ENCODE peak calls at places on chromosome 17, in six cellular contexts. C, J, X, Q, E and Y are unnamed samples.

GRCh38 chr17:50687200-50688066 is 20.3 kb downstream of the ANKRD40 start:
- DNase-seq in C (peak), J (peak), X (no peak), Q (no peak), E (no peak), Y (no peak)

GRCh38 chr17:57868775-57869598 is 19.1 kb upstream of the MRPS23 start:
- DNase-seq in C (no peak), J (no peak), X (no peak), Q (no peak), E (no peak), Y (no peak)

GRCh38 chr17:6072157-6072556 is 2.0 kb downstream of the WSCD1 start:
- DNase-seq in C (no peak), J (no peak), X (no peak), Q (no peak), E (no peak), Y (no peak)

GRCh38 chr17:40031706-40032105 is 16.5 kb downstream of the CSF3 start:
- DNase-seq in C (no peak), J (no peak), X (no peak), Q (no peak), E (no peak), Y (no peak)

GRCh38 chr17:40542562-40543411 is 22.5 kb downstream of the CCR7 start:
- DNase-seq in C (peak), J (peak), X (no peak), Q (no peak), E (no peak), Y (peak)

GRCh38 chr17:40452074-40452787 is 9.0 kb downstream of the IGFBP4 start:
- DNase-seq in C (no peak), J (no peak), X (no peak), Q (no peak), E (no peak), Y (peak)

GRCh38 chr17:35183332-35183731 is 10.9 kb downstream of the SLC35G3 start:
- DNase-seq in C (no peak), J (no peak), X (no peak), Q (no peak), E (no peak), Y (no peak)

GRCh38 chr17:52287611-52288010 is 129.1 kb upstream of the CA10 start:
- DNase-seq in C (no peak), J (no peak), X (no peak), Q (no peak), E (no peak), Y (no peak)

GRCh38 chr17:65711671-65712276 is 150.3 kb upstream of the AXIN2 start:
- DNase-seq in C (no peak), J (no peak), X (no peak), Q (no peak), E (no peak), Y (no peak)
- H3K4me2 ChIP-seq in C (no peak), J (no peak), X (no peak), Q (peak), E (no peak), Y (no peak)

GRCh38 chr17:19410875-19411291 is at the start of gene RNF112:
- DNase-seq in C (no peak), J (peak), X (no peak), Q (no peak), E (no peak), Y (no peak)
- TF ChIP-seq CHD2 in C (no peak), J (peak), X (no peak), Q (no peak), E (no peak), Y (no peak)

DNA sequence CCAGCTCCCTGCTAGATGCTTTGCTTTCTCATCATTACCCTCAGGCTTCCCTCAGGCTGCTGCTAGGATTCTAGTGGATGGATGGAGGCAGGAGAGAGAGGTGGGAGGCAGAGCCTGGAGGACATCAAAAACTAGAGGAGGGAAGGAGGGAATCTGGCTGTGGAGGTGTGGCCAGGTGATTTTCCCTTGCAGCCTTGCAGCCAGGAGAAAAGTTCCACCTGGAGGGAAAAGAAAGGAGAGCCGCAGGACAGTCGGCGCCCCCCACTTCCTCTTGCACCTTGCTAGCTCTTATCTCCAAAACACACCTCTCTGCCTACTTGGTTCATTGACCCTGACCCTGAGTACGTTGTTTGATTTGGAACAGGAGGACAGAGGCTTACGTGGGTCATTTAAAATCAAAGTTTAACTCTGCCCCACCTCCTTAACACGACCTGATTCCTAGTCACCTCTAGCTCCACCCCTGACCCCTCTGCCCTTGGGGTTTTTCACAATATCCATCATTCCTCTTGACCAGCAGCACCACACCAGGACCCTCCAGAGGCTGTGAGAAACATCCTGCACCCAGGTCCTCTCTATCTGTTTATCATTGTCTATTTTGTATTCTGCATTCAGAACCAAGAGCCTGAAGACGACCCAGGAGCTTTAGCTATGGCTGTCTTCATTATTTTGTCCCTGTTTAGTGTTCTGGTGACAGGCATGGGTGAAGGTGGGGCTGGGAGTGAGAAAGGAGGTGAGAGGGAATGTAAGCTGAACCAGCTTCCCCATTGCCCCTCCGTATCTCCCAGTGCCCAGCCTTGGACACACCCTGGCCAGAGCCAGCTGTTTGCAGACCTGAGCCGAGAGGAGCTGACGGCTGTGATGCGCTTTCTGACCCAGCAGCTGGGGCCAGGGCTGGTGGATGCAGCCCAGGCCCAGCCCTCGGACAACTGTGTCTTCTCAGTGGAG is 15.9 kb downstream of the AOC3 start:
- DNase-seq in C (peak), J (no peak), X (no peak), Q (no peak), E (no peak), Y (no peak)
- H3K4me2 ChIP-seq in C (peak), J (no peak), X (no peak), Q (no peak), E (no peak), Y (no peak)

DNA sequence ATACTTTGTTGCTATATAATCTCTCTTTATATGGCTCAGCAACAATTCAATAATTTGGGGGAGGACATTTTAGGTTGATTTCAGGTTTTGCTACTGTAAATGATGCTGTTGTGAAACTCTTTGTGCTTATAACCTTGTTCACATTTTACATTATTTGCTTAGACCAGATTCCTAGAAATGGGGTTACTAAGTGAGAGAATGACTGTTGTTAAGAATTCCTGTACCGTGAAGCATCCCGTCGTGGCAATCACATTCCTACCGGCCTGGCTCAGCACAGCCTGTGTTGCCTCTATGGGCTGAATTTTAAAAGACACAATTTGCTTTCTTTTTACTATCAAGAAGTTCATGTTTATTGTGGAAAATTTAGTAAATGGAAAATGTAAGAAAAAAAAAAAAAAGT is 31.4 kb downstream of the B9D1 start:
- DNase-seq in C (no peak), J (no peak), X (no peak), Q (no peak), E (no peak), Y (no peak)
- TF ChIP-seq CHD2 in C (no peak), J (no peak), X (no peak), Q (no peak), E (no peak), Y (no peak)

DNA sequence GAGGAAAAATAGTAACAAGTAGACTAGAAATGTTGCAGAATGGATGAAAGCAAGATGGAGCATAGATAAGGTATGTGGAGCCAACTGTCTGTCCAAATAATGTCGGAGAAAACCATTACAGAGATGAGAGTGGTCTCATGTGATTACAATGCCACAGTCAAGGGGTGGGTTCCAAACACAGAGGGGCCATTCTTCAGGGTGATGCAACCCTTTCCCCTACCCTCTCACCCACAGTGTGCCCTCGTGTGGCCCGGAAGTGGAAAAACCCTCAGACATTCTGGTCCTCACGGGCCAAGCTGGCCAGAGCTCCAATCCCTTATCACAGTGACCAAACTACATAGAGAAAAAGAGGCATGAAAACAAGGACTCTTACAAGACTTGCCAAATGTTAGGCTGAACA is 17.7 kb upstream of the HS3ST3A1 start:
- DNase-seq in C (peak), J (no peak), X (no peak), Q (no peak), E (no peak), Y (no peak)
- H3K4me2 ChIP-seq in C (no peak), J (no peak), X (no peak), Q (no peak), E (no peak), Y (no peak)